ENCODE peak calls at places on chromosomes 1 and 21, in seven cellular contexts. One of them, this sample, is unnamed.

GRCh38 chr1:110638062-110638461 is 31.9 kb upstream of the KCNA2 start:
- DNase-seq in uterus: no peak
- DNase-seq in A549: no peak
- DNase-seq in mesendoderm: peak
- DNase-seq in lower lobe of right lung: no peak
- DNase-seq in heart right ventricle: no peak
- DNase-seq in left lung: no peak
- DNase-seq in this sample: no peak

GRCh38 chr1:1629430-1630190 is 2.4 kb upstream of the MMP23B start:
- DNase-seq in uterus: no peak
- DNase-seq in A549: no peak
- DNase-seq in mesendoderm: peak
- DNase-seq in lower lobe of right lung: peak
- DNase-seq in heart right ventricle: no peak
- DNase-seq in left lung: peak
- DNase-seq in this sample: peak

GRCh38 chr1:20052386-20052785 is 17.6 kb upstream of the PLA2G5 start:
- DNase-seq in uterus: no peak
- DNase-seq in A549: no peak
- DNase-seq in mesendoderm: no peak
- DNase-seq in lower lobe of right lung: no peak
- DNase-seq in heart right ventricle: no peak
- DNase-seq in left lung: no peak
- DNase-seq in this sample: no peak

GRCh38 chr1:205811660-205812059 is 1.3 kb downstream of the SLC41A1 start:
- DNase-seq in uterus: no peak
- DNase-seq in A549: no peak
- DNase-seq in mesendoderm: no peak
- DNase-seq in lower lobe of right lung: peak
- DNase-seq in heart right ventricle: peak
- DNase-seq in left lung: peak
- DNase-seq in this sample: no peak

GRCh38 chr1:152018537-152018936 is 18.3 kb downstream of the S100A11 start:
- DNase-seq in uterus: no peak
- DNase-seq in A549: peak
- DNase-seq in mesendoderm: peak
- DNase-seq in lower lobe of right lung: peak
- DNase-seq in heart right ventricle: no peak
- DNase-seq in left lung: no peak
- DNase-seq in this sample: no peak

GRCh38 chr1:110130113-110130591 is 17.9 kb downstream of the UBL4B start:
- DNase-seq in uterus: peak
- DNase-seq in A549: no peak
- DNase-seq in mesendoderm: peak
- DNase-seq in lower lobe of right lung: no peak
- DNase-seq in heart right ventricle: peak
- DNase-seq in left lung: no peak
- DNase-seq in this sample: no peak

GRCh38 chr1:226809785-226810571 is 60.4 kb upstream of the PSEN2 start:
- DNase-seq in uterus: no peak
- DNase-seq in A549: no peak
- DNase-seq in mesendoderm: no peak
- DNase-seq in lower lobe of right lung: no peak
- DNase-seq in heart right ventricle: no peak
- DNase-seq in left lung: no peak
- DNase-seq in this sample: no peak

GRCh38 chr1:244435562-244436205 is 16.0 kb downstream of the ADSS2 start:
- DNase-seq in uterus: no peak
- DNase-seq in A549: peak
- DNase-seq in mesendoderm: no peak
- DNase-seq in lower lobe of right lung: no peak
- DNase-seq in heart right ventricle: no peak
- DNase-seq in left lung: no peak
- DNase-seq in this sample: no peak

GRCh38 chr21:27495836-27496235 is 528.9 kb upstream of the ADAMTS5 start:
- DNase-seq in uterus: no peak
- DNase-seq in A549: no peak
- DNase-seq in mesendoderm: no peak
- DNase-seq in lower lobe of right lung: no peak
- DNase-seq in heart right ventricle: no peak
- DNase-seq in left lung: no peak
- DNase-seq in this sample: no peak

GRCh38 chr1:193663965-193664364 is 477.6 kb upstream of the B3GALT2 start:
- DNase-seq in uterus: no peak
- DNase-seq in A549: no peak
- DNase-seq in mesendoderm: no peak
- DNase-seq in lower lobe of right lung: no peak
- DNase-seq in heart right ventricle: no peak
- DNase-seq in left lung: no peak
- DNase-seq in this sample: no peak

GRCh38 chr1:214071469-214071868 is 83.7 kb downstream of the PROX1 start:
- DNase-seq in uterus: no peak
- DNase-seq in A549: no peak
- DNase-seq in mesendoderm: no peak
- DNase-seq in lower lobe of right lung: no peak
- DNase-seq in heart right ventricle: no peak
- DNase-seq in left lung: no peak
- DNase-seq in this sample: no peak

GRCh38 chr1:152014943-152015342 is 21.3 kb upstream of the S100A10 start:
- DNase-seq in uterus: no peak
- DNase-seq in A549: no peak
- DNase-seq in mesendoderm: no peak
- DNase-seq in lower lobe of right lung: no peak
- DNase-seq in heart right ventricle: no peak
- DNase-seq in left lung: no peak
- DNase-seq in this sample: no peak

GRCh38 chr1:51953079-51953478 is 37.4 kb downstream of the RAB3B start:
- DNase-seq in uterus: no peak
- DNase-seq in A549: no peak
- DNase-seq in mesendoderm: no peak
- DNase-seq in lower lobe of right lung: no peak
- DNase-seq in heart right ventricle: no peak
- DNase-seq in left lung: no peak
- DNase-seq in this sample: no peak

GRCh38 chr1:54934869-54935268 is 45.6 kb upstream of the TMEM61 start:
- DNase-seq in uterus: no peak
- DNase-seq in A549: peak
- DNase-seq in mesendoderm: no peak
- DNase-seq in lower lobe of right lung: no peak
- DNase-seq in heart right ventricle: no peak
- DNase-seq in left lung: no peak
- DNase-seq in this sample: no peak

GRCh38 chr1:207711285-207711684 is 40.6 kb upstream of the CD46 start:
- DNase-seq in uterus: no peak
- DNase-seq in A549: peak
- DNase-seq in mesendoderm: peak
- DNase-seq in lower lobe of right lung: no peak
- DNase-seq in heart right ventricle: no peak
- DNase-seq in left lung: no peak
- DNase-seq in this sample: no peak

GRCh38 chr1:27070390-27071048 is 57.9 kb upstream of the TENT5B start:
- DNase-seq in uterus: no peak
- DNase-seq in A549: no peak
- DNase-seq in mesendoderm: peak
- DNase-seq in lower lobe of right lung: no peak
- DNase-seq in heart right ventricle: no peak
- DNase-seq in left lung: no peak
- DNase-seq in this sample: no peak

GRCh38 chr1:202144510-202145324 is at the start of gene ARL8A:
- DNase-seq in uterus: peak
- DNase-seq in A549: peak
- DNase-seq in mesendoderm: no peak
- DNase-seq in lower lobe of right lung: peak
- DNase-seq in heart right ventricle: peak
- DNase-seq in left lung: peak
- DNase-seq in this sample: no peak

GRCh38 chr1:235882816-235883215 is 16.1 kb upstream of the LYST start:
- DNase-seq in uterus: no peak
- DNase-seq in A549: no peak
- DNase-seq in mesendoderm: no peak
- DNase-seq in lower lobe of right lung: no peak
- DNase-seq in heart right ventricle: no peak
- DNase-seq in left lung: no peak
- DNase-seq in this sample: no peak

GRCh38 chr1:98741164-98741563 is 79.6 kb downstream of the SNX7 start:
- DNase-seq in uterus: no peak
- DNase-seq in A549: no peak
- DNase-seq in mesendoderm: no peak
- DNase-seq in lower lobe of right lung: no peak
- DNase-seq in heart right ventricle: no peak
- DNase-seq in left lung: no peak
- DNase-seq in this sample: no peak

GRCh38 chr1:242739246-242739645 is 214.7 kb upstream of the PLD5 start:
- DNase-seq in uterus: no peak
- DNase-seq in A549: no peak
- DNase-seq in mesendoderm: no peak
- DNase-seq in lower lobe of right lung: no peak
- DNase-seq in heart right ventricle: no peak
- DNase-seq in left lung: no peak
- DNase-seq in this sample: no peak

GRCh38 chr1:147515046-147515869 is 26.0 kb upstream of the BCL9 start:
- DNase-seq in uterus: no peak
- DNase-seq in A549: peak
- DNase-seq in mesendoderm: peak
- DNase-seq in lower lobe of right lung: no peak
- DNase-seq in heart right ventricle: no peak
- DNase-seq in left lung: no peak
- DNase-seq in this sample: no peak

GRCh38 chr1:208158640-208159541 is 85.3 kb downstream of the PLXNA2 start:
- DNase-seq in uterus: no peak
- DNase-seq in A549: no peak
- DNase-seq in mesendoderm: peak
- DNase-seq in lower lobe of right lung: no peak
- DNase-seq in heart right ventricle: no peak
- DNase-seq in left lung: no peak
- DNase-seq in this sample: no peak

GRCh38 chr1:220330265-220330664 is 58.0 kb upstream of the RAB3GAP2 start:
- DNase-seq in uterus: no peak
- DNase-seq in A549: no peak
- DNase-seq in mesendoderm: no peak
- DNase-seq in lower lobe of right lung: no peak
- DNase-seq in heart right ventricle: no peak
- DNase-seq in left lung: no peak
- DNase-seq in this sample: no peak

GRCh38 chr1:183996036-183996376 is 41.5 kb downstream of the COLGALT2 start:
- DNase-seq in uterus: no peak
- DNase-seq in A549: no peak
- DNase-seq in mesendoderm: no peak
- DNase-seq in lower lobe of right lung: no peak
- DNase-seq in heart right ventricle: no peak
- DNase-seq in left lung: no peak
- DNase-seq in this sample: no peak
- H3K27ac ChIP-seq in uterus: no peak
- H3K27ac ChIP-seq in A549: no peak
- H3K27ac ChIP-seq in mesendoderm: no peak
- H3K27ac ChIP-seq in lower lobe of right lung: no peak
- H3K27ac ChIP-seq in heart right ventricle: no peak
- H3K27ac ChIP-seq in left lung: no peak
- H3K27ac ChIP-seq in this sample: no peak

GRCh38 chr1:224380003-224380402 is 23.3 kb downstream of the CNIH4 start:
- DNase-seq in uterus: no peak
- DNase-seq in A549: no peak
- DNase-seq in mesendoderm: no peak
- DNase-seq in lower lobe of right lung: no peak
- DNase-seq in heart right ventricle: no peak
- DNase-seq in left lung: peak
- DNase-seq in this sample: no peak
- H3K27ac ChIP-seq in uterus: no peak
- H3K27ac ChIP-seq in A549: no peak
- H3K27ac ChIP-seq in mesendoderm: no peak
- H3K27ac ChIP-seq in lower lobe of right lung: no peak
- H3K27ac ChIP-seq in heart right ventricle: no peak
- H3K27ac ChIP-seq in left lung: peak
- H3K27ac ChIP-seq in this sample: no peak

GRCh38 chr1:7471836-7472235 is 299.3 kb upstream of the VAMP3 start:
- DNase-seq in uterus: no peak
- DNase-seq in A549: no peak
- DNase-seq in mesendoderm: peak
- DNase-seq in lower lobe of right lung: no peak
- DNase-seq in heart right ventricle: no peak
- DNase-seq in left lung: peak
- DNase-seq in this sample: no peak

GRCh38 chr1:7468248-7468647 is 302.8 kb upstream of the VAMP3 start:
- DNase-seq in uterus: no peak
- DNase-seq in A549: no peak
- DNase-seq in mesendoderm: no peak
- DNase-seq in lower lobe of right lung: no peak
- DNase-seq in heart right ventricle: no peak
- DNase-seq in left lung: no peak
- DNase-seq in this sample: no peak

GRCh38 chr1:7473223-7474142 is 297.6 kb upstream of the VAMP3 start:
- DNase-seq in uterus: no peak
- DNase-seq in A549: no peak
- DNase-seq in mesendoderm: no peak
- DNase-seq in lower lobe of right lung: peak
- DNase-seq in heart right ventricle: no peak
- DNase-seq in left lung: peak
- DNase-seq in this sample: no peak

GRCh38 chr1:7469255-7469938 is 301.7 kb upstream of the VAMP3 start:
- DNase-seq in uterus: no peak
- DNase-seq in A549: peak
- DNase-seq in mesendoderm: no peak
- DNase-seq in lower lobe of right lung: no peak
- DNase-seq in heart right ventricle: no peak
- DNase-seq in left lung: no peak
- DNase-seq in this sample: no peak

DNA sequence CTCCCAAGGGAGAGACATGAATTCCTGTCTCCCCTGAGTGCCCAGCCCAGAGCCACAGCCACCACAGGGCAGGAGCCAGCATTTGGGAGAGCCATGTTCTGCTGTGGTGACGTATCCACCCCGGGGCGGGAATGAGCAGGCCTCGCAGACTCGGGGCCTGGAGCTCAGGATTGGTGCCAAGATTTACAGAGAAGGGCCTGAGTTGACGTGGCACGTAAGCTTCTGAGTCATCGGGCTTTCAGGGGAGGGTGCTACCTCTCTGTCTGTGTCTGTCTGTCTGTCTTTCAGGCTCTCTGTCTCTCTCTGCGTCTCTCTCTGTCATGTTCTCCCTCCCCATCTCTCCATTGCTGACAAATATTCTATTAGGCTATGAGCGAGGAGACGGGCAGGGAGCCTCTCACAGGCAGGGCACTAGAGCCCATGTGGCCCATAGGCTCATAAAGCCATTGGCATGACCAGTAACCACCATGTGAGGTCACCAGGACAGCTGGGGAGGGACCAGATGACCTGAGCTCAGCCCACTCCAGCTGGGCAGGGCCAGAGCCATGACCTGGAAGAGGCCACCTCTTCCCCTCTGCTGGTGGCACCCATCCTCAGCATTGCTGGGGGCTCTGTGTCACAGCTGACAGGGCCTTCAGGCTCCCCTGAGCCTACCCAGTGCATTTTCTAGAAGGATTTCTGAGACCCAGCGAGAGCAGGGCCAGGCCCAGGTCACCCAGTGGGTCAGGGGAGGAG is 300.0 kb upstream of the VAMP3 start:
- DNase-seq in uterus: peak
- DNase-seq in A549: peak
- DNase-seq in mesendoderm: no peak
- DNase-seq in lower lobe of right lung: peak
- DNase-seq in heart right ventricle: peak
- DNase-seq in left lung: peak
- DNase-seq in this sample: peak
- H3K27ac ChIP-seq in uterus: peak
- H3K27ac ChIP-seq in A549: peak
- H3K27ac ChIP-seq in mesendoderm: no peak
- H3K27ac ChIP-seq in lower lobe of right lung: peak
- H3K27ac ChIP-seq in heart right ventricle: no peak
- H3K27ac ChIP-seq in left lung: peak
- H3K27ac ChIP-seq in this sample: peak

GRCh38 chr1:153490272-153491051 is 30.0 kb upstream of the S100A7 start:
- DNase-seq in uterus: peak
- DNase-seq in A549: peak
- DNase-seq in mesendoderm: no peak
- DNase-seq in lower lobe of right lung: no peak
- DNase-seq in heart right ventricle: peak
- DNase-seq in left lung: no peak
- DNase-seq in this sample: peak
- H3K27ac ChIP-seq in uterus: peak
- H3K27ac ChIP-seq in A549: peak
- H3K27ac ChIP-seq in mesendoderm: no peak
- H3K27ac ChIP-seq in lower lobe of right lung: peak
- H3K27ac ChIP-seq in heart right ventricle: no peak
- H3K27ac ChIP-seq in left lung: no peak
- H3K27ac ChIP-seq in this sample: peak

This sample was measured in coronary artery.